ENCODE peak calls at places on chromosome 9, in six cellular contexts. X is mesendoderm, G is IMR-90, F is H9, O is neuronal stem cell, K is mesenchymal stem cell. Y is an unnamed sample.

GRCh38 chr9:101601904-101602765 is 7.4 kb upstream of the PPP3R2 start:
- DNase-seq in O (peak), X (peak), K (peak), F (peak), G (peak), Y (no peak)

GRCh38 chr9:89982016-89982415 is 377.2 kb downstream of the GADD45G start:
- DNase-seq in G (no peak), K (no peak), X (no peak), O (no peak), F (no peak), Y (no peak)

GRCh38 chr9:98514841-98515240 is 193.9 kb downstream of the GABBR2 start:
- DNase-seq in K (no peak), G (no peak), F (no peak), X (no peak), O (no peak), Y (no peak)

GRCh38 chr9:76576344-76576743 is 117.4 kb downstream of the GCNT1 start:
- DNase-seq in X (peak), K (peak), G (peak), F (no peak), O (no peak), Y (peak)

GRCh38 chr9:5510991-5511390 is 660 bp downstream of the PDCD1LG2 start:
- DNase-seq in K (no peak), O (no peak), X (no peak), F (no peak), G (peak), Y (no peak)

GRCh38 chr9:33166263-33167083 is 663 bp downstream of the B4GALT1 start:
- DNase-seq in O (no peak), X (peak), F (no peak), K (peak), G (no peak), Y (peak)

GRCh38 chr9:3510796-3511195 is 15.0 kb downstream of the RFX3 start:
- DNase-seq in O (no peak), F (no peak), G (no peak), X (no peak), K (no peak), Y (no peak)

GRCh38 chr9:115595951-115596742 is 478.2 kb upstream of the TNC start:
- DNase-seq in X (peak), O (no peak), G (peak), K (peak), F (no peak), Y (peak)

GRCh38 chr9:90966475-90967150 is 165.0 kb downstream of the SYK start:
- DNase-seq in O (no peak), G (peak), F (no peak), K (peak), X (no peak), Y (no peak)

GRCh38 chr9:137605146-137606004 is at the start of gene ARRDC1:
- DNase-seq in F (peak), K (peak), X (peak), O (peak), G (peak), Y (peak)

GRCh38 chr9:132774886-132775285 is 103.2 kb downstream of the AK8 start:
- DNase-seq in F (no peak), K (no peak), X (no peak), G (no peak), O (no peak), Y (no peak)

GRCh38 chr9:5052858-5053257 is 67.8 kb downstream of the JAK2 start:
- DNase-seq in X (no peak), K (peak), F (no peak), G (peak), O (no peak), Y (no peak)

GRCh38 chr9:116096853-116097252 is 56.7 kb upstream of the PAPPA start:
- DNase-seq in G (no peak), X (peak), F (no peak), O (no peak), K (no peak), Y (no peak)

GRCh38 chr9:87884578-87885459 is 2.1 kb downstream of the SPATA31E1 start:
- DNase-seq in F (no peak), K (no peak), G (no peak), X (no peak), O (no peak), Y (no peak)

GRCh38 chr9:107740088-107740980 is 250.8 kb upstream of the KLF4 start:
- DNase-seq in G (no peak), K (no peak), F (no peak), X (no peak), O (no peak), Y (no peak)

GRCh38 chr9:127162567-127163365 is 40.3 kb upstream of the ANGPTL2 start:
- DNase-seq in O (no peak), K (no peak), F (peak), G (no peak), X (no peak), Y (no peak)

GRCh38 chr9:116791314-116791713 is 104.2 kb downstream of the TRIM32 start:
- DNase-seq in O (no peak), X (peak), K (peak), G (peak), F (no peak), Y (no peak)

DNA sequence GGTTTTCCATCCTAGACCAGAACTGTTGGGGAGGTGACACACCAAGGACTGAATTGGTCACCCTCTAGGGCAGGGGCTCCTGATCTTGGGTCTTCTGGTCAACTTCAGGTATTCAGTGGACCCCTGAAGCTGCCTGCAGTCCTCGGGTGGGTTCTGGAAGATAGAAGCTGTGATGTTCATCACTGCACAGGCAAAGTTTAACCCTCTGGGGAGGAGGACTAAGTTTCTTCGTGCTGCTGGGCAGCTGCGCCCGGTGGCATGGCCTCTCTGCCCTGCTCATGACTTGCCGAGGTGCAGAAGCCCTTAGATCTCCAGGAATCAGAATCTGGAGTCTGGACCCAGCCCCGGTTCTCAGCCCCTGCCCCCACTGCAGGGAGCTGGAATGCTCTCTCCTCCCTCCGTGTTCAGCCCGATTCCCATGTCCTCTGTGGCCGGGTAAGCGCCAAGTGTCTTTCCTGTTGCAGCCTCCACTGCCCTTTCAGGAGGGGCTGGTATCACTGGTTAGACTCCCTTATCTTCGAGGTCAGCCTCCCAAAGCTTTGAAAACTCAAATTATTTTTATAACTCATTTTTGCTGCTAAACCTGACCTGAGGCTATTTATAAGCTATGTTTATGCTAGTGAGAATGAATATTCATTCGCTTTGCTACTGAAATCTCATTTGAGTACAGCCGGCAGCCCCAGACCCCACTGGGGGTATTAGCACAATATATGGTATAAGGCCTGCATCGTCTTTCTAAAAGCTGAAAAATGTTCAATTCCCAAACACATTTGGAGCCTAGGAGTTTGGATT is 1.7 kb downstream of the LAMC3 start:
- DNase-seq in O (no peak), X (no peak), G (no peak), K (no peak), F (no peak), Y (no peak)
- H3K18ac ChIP-seq in O (no peak), X (peak), G (no peak), K (no peak), F (no peak), Y (no peak)

GRCh38 chr9:37325778-37326177 is 96.7 kb upstream of the GRHPR start:
- DNase-seq in O (no peak), X (no peak), F (no peak), G (peak), K (no peak), Y (no peak)
- H3K4me2 ChIP-seq in O (no peak), X (no peak), F (no peak), G (no peak), K (no peak), Y (no peak)

GRCh38 chr9:130523921-130524320 is 55.5 kb upstream of the FUBP3 start:
- DNase-seq in K (no peak), X (peak), F (peak), O (peak), G (no peak), Y (no peak)
- H3K18ac ChIP-seq in K (no peak), X (no peak), F (peak), O (peak), G (no peak), Y (no peak)

GRCh38 chr9:122837266-122837850 is 9.0 kb upstream of the PDCL start:
- DNase-seq in O (no peak), X (no peak), F (no peak), K (no peak), G (no peak), Y (no peak)
- H3K4me2 ChIP-seq in O (no peak), X (no peak), F (no peak), K (no peak), G (no peak), Y (no peak)

DNA sequence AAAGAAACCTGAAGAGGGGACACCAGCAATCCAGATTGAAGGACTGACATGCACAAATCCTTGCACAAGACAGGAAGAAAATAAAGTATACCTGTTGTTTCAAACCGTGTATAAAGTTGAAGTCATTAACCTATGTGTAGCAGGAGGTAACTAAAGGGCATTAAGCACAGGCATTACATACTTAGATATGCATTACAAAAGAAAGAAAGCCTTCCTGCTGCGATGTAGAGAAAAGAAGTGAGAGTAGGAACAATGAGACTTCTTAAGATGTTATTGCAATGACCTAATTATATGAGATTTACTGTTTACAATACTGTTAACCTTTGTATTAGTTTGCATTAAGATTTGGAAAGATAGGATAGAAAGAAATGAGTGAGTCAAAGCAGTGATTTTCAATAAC is 308.9 kb upstream of the PTPRD start:
- DNase-seq in F (no peak), X (peak), K (no peak), O (peak), G (no peak), Y (no peak)
- H3K18ac ChIP-seq in F (no peak), X (no peak), K (no peak), O (no peak), G (no peak), Y (no peak)

DNA sequence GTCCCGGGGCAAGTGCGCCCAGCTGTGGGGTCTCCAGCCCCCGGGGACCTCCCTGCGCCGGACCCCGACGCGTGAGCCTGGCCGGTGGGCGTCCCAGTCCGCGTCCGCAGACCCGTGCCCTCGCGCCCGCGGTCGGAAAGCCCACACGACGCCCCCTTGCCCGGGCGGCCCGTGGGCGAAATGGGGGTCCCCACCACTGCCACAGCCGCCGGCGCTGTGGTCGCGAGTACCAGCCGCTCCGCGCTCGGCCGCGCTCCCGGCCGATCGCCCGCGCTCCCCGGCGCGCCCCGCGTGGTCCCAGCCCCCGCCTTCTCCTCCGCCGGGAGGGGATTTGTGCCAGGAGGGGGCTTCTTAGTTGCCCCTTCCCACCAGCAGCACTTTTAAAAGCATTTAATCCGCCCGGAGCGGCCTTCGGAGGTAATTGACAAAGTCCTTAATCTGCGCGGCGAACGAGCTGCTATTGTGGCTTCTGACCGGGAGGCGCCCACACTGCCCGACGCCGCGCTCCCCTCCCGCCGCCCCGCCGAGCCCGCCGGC is 426 bp upstream of the FIBCD1 start:
- DNase-seq in X (peak), O (no peak), K (no peak), F (peak), G (peak), Y (no peak)
- H3K4me2 ChIP-seq in X (peak), O (peak), K (peak), F (peak), G (peak), Y (peak)

GRCh38 chr9:14356376-14356775 is 42.4 kb upstream of the NFIB start:
- DNase-seq in K (no peak), F (no peak), X (no peak), G (no peak), O (no peak), Y (no peak)
- H3K18ac ChIP-seq in K (no peak), F (no peak), X (peak), G (no peak), O (no peak), Y (no peak)

GRCh38 chr9:27518006-27518405 is 6.1 kb upstream of the IFNK start:
- DNase-seq in F (no peak), O (no peak), K (no peak), G (no peak), X (no peak), Y (no peak)

GRCh38 chr9:27519466-27520465 is 4.3 kb upstream of the IFNK start:
- DNase-seq in F (no peak), X (peak), O (no peak), G (no peak), K (no peak), Y (peak)

GRCh38 chr9:27523141-27523540 is 949 bp upstream of the IFNK start:
- DNase-seq in F (no peak), O (no peak), X (peak), G (no peak), K (no peak), Y (no peak)

GRCh38 chr9:27518809-27519208 is 5.3 kb upstream of the IFNK start:
- DNase-seq in X (no peak), O (no peak), G (no peak), K (no peak), F (no peak), Y (peak)

DNA sequence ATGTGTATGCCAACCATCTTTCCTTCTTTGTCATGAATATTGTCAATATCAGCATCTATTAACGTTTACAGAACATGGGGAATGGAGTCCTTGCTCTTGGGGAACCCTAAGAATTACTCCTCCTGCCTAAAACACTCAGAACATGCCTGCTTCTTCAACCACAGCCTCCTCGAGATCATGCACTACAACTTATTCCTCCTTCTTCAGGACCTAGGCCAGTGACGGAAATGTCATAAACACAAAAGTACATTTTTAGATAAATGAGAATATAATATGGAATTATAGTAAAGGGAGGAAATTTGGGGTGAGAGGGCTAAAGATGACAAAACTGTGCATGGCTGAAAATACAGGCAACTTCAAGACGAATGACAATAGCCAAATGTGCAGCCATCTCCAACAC is 3.1 kb upstream of the IFNK start:
- DNase-seq in X (no peak), G (no peak), K (no peak), F (no peak), O (no peak), Y (no peak)
- H3K4me2 ChIP-seq in X (no peak), G (no peak), K (no peak), F (no peak), O (no peak), Y (no peak)

Y was measured in trophoblast cell.